ENCODE peak calls at places on chromosomes 11 and 22, in four cellular contexts. One of them, this sample, is unnamed.

GRCh38 chr11:8956860-8957259 is 7.4 kb downstream of the TMEM9B start:
- DNase-seq in EH: no peak
- DNase-seq in activated CD4-positive, alpha-beta T cell treated with anti-CD3 and anti-CD28 coated beads for 24 hours: no peak
- DNase-seq in RCC 7860: no peak
- DNase-seq in this sample: no peak

GRCh38 chr11:19458721-19459120 is 218.0 kb upstream of the E2F8 start:
- DNase-seq in EH: no peak
- DNase-seq in activated CD4-positive, alpha-beta T cell treated with anti-CD3 and anti-CD28 coated beads for 24 hours: no peak
- DNase-seq in RCC 7860: no peak
- DNase-seq in this sample: no peak

GRCh38 chr11:14506532-14506931 is 6.9 kb upstream of the COPB1 start:
- DNase-seq in EH: peak
- DNase-seq in activated CD4-positive, alpha-beta T cell treated with anti-CD3 and anti-CD28 coated beads for 24 hours: no peak
- DNase-seq in RCC 7860: no peak
- DNase-seq in this sample: no peak

GRCh38 chr11:14967581-14968214 is 4.5 kb downstream of the CALCA start:
- DNase-seq in EH: no peak
- DNase-seq in activated CD4-positive, alpha-beta T cell treated with anti-CD3 and anti-CD28 coated beads for 24 hours: no peak
- DNase-seq in RCC 7860: no peak
- DNase-seq in this sample: no peak

GRCh38 chr11:58965246-58965985 is 26.1 kb downstream of the GLYATL1 start:
- DNase-seq in EH: peak
- DNase-seq in activated CD4-positive, alpha-beta T cell treated with anti-CD3 and anti-CD28 coated beads for 24 hours: no peak
- DNase-seq in RCC 7860: no peak
- DNase-seq in this sample: no peak

GRCh38 chr22:30318773-30319419 is 7.8 kb downstream of the TBC1D10A start:
- DNase-seq in EH: no peak
- DNase-seq in activated CD4-positive, alpha-beta T cell treated with anti-CD3 and anti-CD28 coated beads for 24 hours: no peak
- DNase-seq in RCC 7860: no peak
- DNase-seq in this sample: peak

GRCh38 chr22:38989461-38989860 is 7.3 kb downstream of the APOBEC3B start:
- DNase-seq in EH: no peak
- DNase-seq in activated CD4-positive, alpha-beta T cell treated with anti-CD3 and anti-CD28 coated beads for 24 hours: no peak
- DNase-seq in RCC 7860: no peak
- DNase-seq in this sample: no peak

GRCh38 chr11:47705722-47706121 is 9.4 kb downstream of the AGBL2 start:
- DNase-seq in EH: no peak
- DNase-seq in activated CD4-positive, alpha-beta T cell treated with anti-CD3 and anti-CD28 coated beads for 24 hours: no peak
- DNase-seq in RCC 7860: no peak
- DNase-seq in this sample: no peak

GRCh38 chr22:50157976-50158375 is 12.6 kb upstream of the PANX2 start:
- DNase-seq in EH: no peak
- DNase-seq in activated CD4-positive, alpha-beta T cell treated with anti-CD3 and anti-CD28 coated beads for 24 hours: no peak
- DNase-seq in RCC 7860: no peak
- DNase-seq in this sample: no peak

GRCh38 chr11:75103380-75104026 is 6.8 kb upstream of the OR2AT4 start:
- DNase-seq in EH: peak
- DNase-seq in activated CD4-positive, alpha-beta T cell treated with anti-CD3 and anti-CD28 coated beads for 24 hours: no peak
- DNase-seq in RCC 7860: peak
- DNase-seq in this sample: no peak

GRCh38 chr22:37082251-37082650 is 27.3 kb downstream of the TMPRSS6 start:
- DNase-seq in EH: no peak
- DNase-seq in activated CD4-positive, alpha-beta T cell treated with anti-CD3 and anti-CD28 coated beads for 24 hours: no peak
- DNase-seq in RCC 7860: no peak
- DNase-seq in this sample: peak

GRCh38 chr11:92104349-92104748 is 120.3 kb upstream of the FAT3 start:
- DNase-seq in EH: no peak
- DNase-seq in activated CD4-positive, alpha-beta T cell treated with anti-CD3 and anti-CD28 coated beads for 24 hours: no peak
- DNase-seq in RCC 7860: no peak
- DNase-seq in this sample: no peak

GRCh38 chr11:24155792-24156191 is 341.1 kb upstream of the LUZP2 start:
- DNase-seq in EH: peak
- DNase-seq in activated CD4-positive, alpha-beta T cell treated with anti-CD3 and anti-CD28 coated beads for 24 hours: no peak
- DNase-seq in RCC 7860: no peak
- DNase-seq in this sample: no peak

GRCh38 chr11:31915867-31916266 is 104.7 kb upstream of the PAX6 start:
- DNase-seq in EH: no peak
- DNase-seq in activated CD4-positive, alpha-beta T cell treated with anti-CD3 and anti-CD28 coated beads for 24 hours: no peak
- DNase-seq in RCC 7860: no peak
- DNase-seq in this sample: no peak

GRCh38 chr11:12042215-12042676 is 33.8 kb upstream of the DKK3 start:
- DNase-seq in EH: peak
- DNase-seq in activated CD4-positive, alpha-beta T cell treated with anti-CD3 and anti-CD28 coated beads for 24 hours: no peak
- DNase-seq in RCC 7860: peak
- DNase-seq in this sample: peak

GRCh38 chr11:10654211-10655150 is 39.1 kb downstream of the IRAG1 start:
- DNase-seq in EH: peak
- DNase-seq in activated CD4-positive, alpha-beta T cell treated with anti-CD3 and anti-CD28 coated beads for 24 hours: peak
- DNase-seq in RCC 7860: peak
- DNase-seq in this sample: peak

GRCh38 chr11:32312865-32313403 is 122.4 kb downstream of the WT1 start:
- DNase-seq in EH: peak
- DNase-seq in activated CD4-positive, alpha-beta T cell treated with anti-CD3 and anti-CD28 coated beads for 24 hours: peak
- DNase-seq in RCC 7860: peak
- DNase-seq in this sample: peak

GRCh38 chr11:118436639-118437045 is 350 bp downstream of the KMT2A start:
- DNase-seq in EH: peak
- DNase-seq in activated CD4-positive, alpha-beta T cell treated with anti-CD3 and anti-CD28 coated beads for 24 hours: no peak
- DNase-seq in RCC 7860: no peak
- DNase-seq in this sample: peak

GRCh38 chr22:48742556-48743343 is 1084.9 kb downstream of the BRD1 start:
- DNase-seq in EH: no peak
- DNase-seq in activated CD4-positive, alpha-beta T cell treated with anti-CD3 and anti-CD28 coated beads for 24 hours: no peak
- DNase-seq in RCC 7860: no peak
- DNase-seq in this sample: no peak

GRCh38 chr11:68206211-68206610 is 6.9 kb downstream of the KMT5B start:
- DNase-seq in EH: peak
- DNase-seq in activated CD4-positive, alpha-beta T cell treated with anti-CD3 and anti-CD28 coated beads for 24 hours: no peak
- DNase-seq in RCC 7860: peak
- DNase-seq in this sample: peak

GRCh38 chr11:94776351-94777321 is 8.5 kb downstream of the AMOTL1 start:
- DNase-seq in EH: peak
- DNase-seq in activated CD4-positive, alpha-beta T cell treated with anti-CD3 and anti-CD28 coated beads for 24 hours: no peak
- DNase-seq in RCC 7860: no peak
- DNase-seq in this sample: peak

GRCh38 chr11:45150301-45150700 is 3.9 kb downstream of the PRDM11 start:
- DNase-seq in EH: no peak
- DNase-seq in activated CD4-positive, alpha-beta T cell treated with anti-CD3 and anti-CD28 coated beads for 24 hours: no peak
- DNase-seq in RCC 7860: no peak
- DNase-seq in this sample: no peak

GRCh38 chr11:65791719-65792213 is 4.9 kb downstream of the OVOL1 start:
- DNase-seq in EH: peak
- DNase-seq in activated CD4-positive, alpha-beta T cell treated with anti-CD3 and anti-CD28 coated beads for 24 hours: peak
- DNase-seq in RCC 7860: no peak
- DNase-seq in this sample: no peak

GRCh38 chr11:126340960-126341709 is 14.4 kb upstream of the ST3GAL4 start:
- DNase-seq in EH: peak
- DNase-seq in activated CD4-positive, alpha-beta T cell treated with anti-CD3 and anti-CD28 coated beads for 24 hours: no peak
- DNase-seq in RCC 7860: no peak
- DNase-seq in this sample: no peak

GRCh38 chr11:47765086-47765485 is 2.1 kb downstream of the FNBP4 start:
- DNase-seq in EH: peak
- DNase-seq in activated CD4-positive, alpha-beta T cell treated with anti-CD3 and anti-CD28 coated beads for 24 hours: no peak
- DNase-seq in RCC 7860: no peak
- DNase-seq in this sample: no peak

This sample was measured in lung microvascular endothelial cell.